ENCODE peak calls at places on chromosome 11, in ten cellular contexts. F is CD8-positive, alpha-beta memory T cell; D is fibroblast of lung; S is HCT116; T is K562; Z is prostate gland; K is PC-3; I is A549; R is IMR-90; M is stomach. V is an unnamed sample.
A peak's percentile ranks its signal among the peaks of the same experiment; 100 is the strongest.

GRCh38 chr11:88555018-88555828 is 217.7 kb upstream of the CTSC start:
- DNase-seq in F (no peak), D (peak; percentile 100), S (peak; percentile 95), T (no peak), Z (peak; percentile 5), K (peak; percentile 100), I (peak; percentile 76), R (peak; percentile 99), M (no peak), V (peak; percentile 99)

GRCh38 chr11:59221438-59221837 is 8.7 kb upstream of the MPEG1 start:
- DNase-seq in F (no peak), D (peak; percentile 25), S (no peak), T (no peak), Z (no peak), K (peak; percentile 91), I (peak; percentile 4), R (peak; percentile 95), M (no peak), V (peak; percentile 64)

GRCh38 chr11:44275241-44275640 is 34.7 kb downstream of the ALX4 start:
- DNase-seq in F (no peak), D (no peak), S (no peak), T (no peak), Z (no peak), K (no peak), I (no peak), R (no peak), M (no peak), V (no peak)

GRCh38 chr11:69797737-69798528 is 21.3 kb downstream of the FGF3 start:
- DNase-seq in F (no peak), D (no peak), S (no peak), T (no peak), Z (no peak), K (no peak), I (no peak), R (no peak), M (no peak), V (no peak)

GRCh38 chr11:119716475-119717057 is 12.4 kb downstream of the NECTIN1 start:
- DNase-seq in F (no peak), D (no peak), S (no peak), T (no peak), Z (no peak), K (no peak), I (no peak), R (peak; percentile 12), M (no peak), V (no peak)

GRCh38 chr11:98940913-98941312 is 79.8 kb upstream of the CNTN5 start:
- DNase-seq in F (no peak), D (no peak), S (no peak), T (peak; percentile 1), Z (no peak), K (peak; percentile 64), I (no peak), R (no peak), M (no peak), V (no peak)

GRCh38 chr11:18490319-18490718 is 34.7 kb downstream of the LDHAL6A start:
- DNase-seq in F (no peak), D (peak; percentile 13), S (no peak), T (no peak), Z (no peak), K (peak; percentile 40), I (no peak), R (peak; percentile 2), M (no peak), V (no peak)

GRCh38 chr11:61971177-61972111 is 4.0 kb upstream of the FTH1 start:
- DNase-seq in F (no peak), D (peak; percentile 99), S (peak; percentile 88), T (peak; percentile 95), Z (peak; percentile 98), K (peak; percentile 99), I (peak; percentile 99), R (peak; percentile 99), M (peak; percentile 96), V (peak; percentile 97)

GRCh38 chr11:123439616-123440015 is 9.5 kb downstream of the GRAMD1B start:
- DNase-seq in F (no peak), D (no peak), S (no peak), T (no peak), Z (no peak), K (peak; percentile 28), I (no peak), R (no peak), M (no peak), V (no peak)

GRCh38 chr11:106818416-106818815 is 199.9 kb downstream of the GUCY1A2 start:
- DNase-seq in F (no peak), D (no peak), S (no peak), T (no peak), Z (no peak), K (no peak), I (no peak), R (no peak), M (no peak), V (no peak)

GRCh38 chr11:77299528-77299993 is 1.9 kb downstream of the GDPD4 start:
- DNase-seq in F (no peak), D (peak; percentile 51), S (peak; percentile 46), T (peak; percentile 50), Z (no peak), K (peak; percentile 99), I (peak; percentile 72), R (peak; percentile 11), M (peak; percentile 43), V (peak; percentile 78)

GRCh38 chr11:1880746-1881441 is 10.8 kb downstream of the PRR33 start:
- DNase-seq in F (no peak), D (no peak), S (no peak), T (no peak), Z (no peak), K (no peak), I (no peak), R (no peak), M (no peak), V (no peak)

GRCh38 chr11:77073328-77074001 is 6.7 kb downstream of the CAPN5 start:
- DNase-seq in F (no peak), D (peak; percentile 93), S (peak; percentile 36), T (peak; percentile 41), Z (peak; percentile 38), K (peak; percentile 75), I (peak; percentile 75), R (peak; percentile 94), M (peak; percentile 77), V (peak; percentile 66)

GRCh38 chr11:13857828-13858227 is 104.7 kb upstream of the SPON1 start:
- DNase-seq in F (no peak), D (no peak), S (no peak), T (no peak), Z (peak; percentile 6), K (peak; percentile 64), I (no peak), R (no peak), M (no peak), V (no peak)

GRCh38 chr11:109993786-109994185 is 99.4 kb upstream of the ZC3H12C start:
- DNase-seq in F (no peak), D (peak; percentile 95), S (no peak), T (no peak), Z (no peak), K (no peak), I (no peak), R (peak; percentile 13), M (no peak), V (no peak)

GRCh38 chr11:111944651-111945051 is 7.5 kb downstream of the DIXDC1 start:
- DNase-seq in F (no peak), D (peak; percentile 98), S (no peak), T (no peak), Z (no peak), K (peak; percentile 47), I (peak; percentile 57), R (peak; percentile 83), M (no peak), V (peak; percentile 88)

GRCh38 chr11:46252373-46252914 is 25.0 kb upstream of the CREB3L1 start:
- DNase-seq in F (no peak), D (no peak), S (no peak), T (no peak), Z (no peak), K (no peak), I (no peak), R (no peak), M (peak; percentile 67), V (no peak)
- H3K27ac ChIP-seq in F (no peak overlapping the region), D (no peak overlapping the region), S (no peak overlapping the region), T (peak overlapping the region; percentile 1), Z (no peak overlapping the region), K (no peak overlapping the region), I (no peak overlapping the region), R (no peak overlapping the region), M (peak overlapping the region; percentile 60), V (no peak overlapping the region)

DNA sequence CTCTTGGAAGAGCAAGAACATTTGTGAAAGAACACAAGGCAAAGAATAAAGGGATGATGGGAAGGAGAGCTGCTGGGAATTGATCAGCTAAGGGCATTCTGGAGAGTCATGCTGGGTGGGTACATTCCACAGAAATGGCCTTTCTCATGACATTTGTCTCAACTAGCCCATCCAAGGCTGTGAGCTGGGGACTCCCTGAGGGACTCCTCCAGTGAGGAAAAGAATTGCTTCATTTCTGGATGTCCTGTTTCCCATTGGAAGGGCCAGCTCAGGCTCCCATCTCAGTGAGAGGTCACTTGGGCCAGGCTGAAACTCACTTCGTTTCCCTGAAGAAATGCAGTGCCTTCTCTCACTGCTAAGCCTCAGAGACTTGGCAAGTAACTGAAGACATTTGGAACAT is 106.8 kb downstream of the CD44 start:
- DNase-seq in F (no peak), D (no peak), S (no peak), T (no peak), Z (no peak), K (no peak), I (no peak), R (no peak), M (no peak), V (no peak)
- H3K27ac ChIP-seq in F (no peak overlapping the region), D (no peak overlapping the region), S (no peak overlapping the region), T (no peak overlapping the region), Z (no peak overlapping the region), K (no peak overlapping the region), I (no peak overlapping the region), R (no peak overlapping the region), M (peak overlapping the region; percentile 68), V (no peak overlapping the region)

DNA sequence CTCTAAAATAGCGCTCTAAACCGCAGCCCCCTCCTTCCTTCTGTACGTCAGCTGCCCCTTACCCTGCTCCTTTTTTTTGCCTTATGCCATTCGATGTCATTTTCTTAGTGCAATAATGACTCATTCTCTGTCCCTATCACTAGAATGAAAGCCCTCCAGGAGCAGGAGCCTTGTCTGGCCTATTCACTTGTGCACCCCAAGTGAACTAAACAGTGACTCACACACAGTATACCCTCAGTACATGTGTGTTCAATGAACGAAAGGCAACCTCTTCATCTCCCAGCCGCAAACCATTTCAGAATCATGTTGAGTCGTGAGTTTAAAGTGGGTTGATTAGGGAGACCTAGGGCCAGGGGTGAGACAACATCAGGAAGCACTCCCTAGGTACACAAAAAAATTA is 50.7 kb upstream of the SPATA19 start:
- DNase-seq in F (no peak), D (peak; percentile 2), S (no peak), T (no peak), Z (no peak), K (no peak), I (no peak), R (no peak), M (no peak), V (no peak)
- H3K27ac ChIP-seq in F (no peak overlapping the region), D (no peak overlapping the region), S (no peak overlapping the region), T (no peak overlapping the region), Z (no peak overlapping the region), K (no peak overlapping the region), I (no peak overlapping the region), R (no peak overlapping the region), M (no peak overlapping the region), V (no peak overlapping the region)

GRCh38 chr11:60936467-60937143 is 12.3 kb downstream of the TMEM132A start:
- DNase-seq in F (no peak), D (no peak), S (no peak), T (no peak), Z (no peak), K (no peak), I (no peak), R (no peak), M (no peak), V (no peak)
- H3K27ac ChIP-seq in F (no peak overlapping the region), D (no peak overlapping the region), S (no peak overlapping the region), T (no peak overlapping the region), Z (no peak overlapping the region), K (no peak overlapping the region), I (no peak overlapping the region), R (no peak overlapping the region), M (peak overlapping the region; percentile 46), V (no peak overlapping the region)

V was measured in mammary epithelial cell.